ENCODE peak calls at places on chromosomes 16 and 17, in seven cellular contexts. N, Z, V, X, T, U and G are unnamed samples.

GRCh38 chr16:13923703-13924298 is 3.8 kb downstream of the ERCC4 start:
- DNase-seq in N (peak), Z (no peak), V (no peak), X (no peak), T (no peak), U (peak), G (no peak)

GRCh38 chr17:49707246-49707607 is 537 bp downstream of the SLC35B1 start:
- DNase-seq in N (no peak), Z (peak), V (no peak), X (no peak), T (no peak), U (peak), G (no peak)

GRCh38 chr17:47297661-47298400 is 25.9 kb upstream of the EFCAB13 start:
- DNase-seq in N (no peak), Z (no peak), V (no peak), X (no peak), T (no peak), U (no peak), G (no peak)

GRCh38 chr17:76038050-76038449 is 10.9 kb upstream of the EVPL start:
- DNase-seq in N (no peak), Z (no peak), V (no peak), X (no peak), T (no peak), U (no peak), G (no peak)

GRCh38 chr16:19179890-19180490 is 11.9 kb downstream of the SYT17 start:
- DNase-seq in N (peak), Z (peak), V (peak), X (peak), T (no peak), U (peak), G (peak)

GRCh38 chr16:85851034-85851780 is 47.8 kb upstream of the IRF8 start:
- DNase-seq in N (no peak), Z (no peak), V (no peak), X (peak), T (peak), U (no peak), G (no peak)

GRCh38 chr16:13913374-13914292 is 6.3 kb upstream of the ERCC4 start:
- DNase-seq in N (no peak), Z (no peak), V (no peak), X (no peak), T (no peak), U (no peak), G (no peak)

GRCh38 chr17:43169561-43170139 is 1.4 kb upstream of the NBR1 start:
- DNase-seq in N (no peak), Z (peak), V (peak), X (peak), T (peak), U (peak), G (peak)

GRCh38 chr16:67936876-67937605 is 391 bp upstream of the PSMB10 start:
- DNase-seq in N (no peak), Z (peak), V (no peak), X (no peak), T (peak), U (no peak), G (peak)

GRCh38 chr16:86512860-86513470 is 2.6 kb downstream of the FOXF1 start:
- DNase-seq in N (no peak), Z (no peak), V (no peak), X (peak), T (no peak), U (no peak), G (no peak)

GRCh38 chr17:37054894-37055293 is 106.1 kb downstream of the AATF start:
- DNase-seq in N (no peak), Z (no peak), V (no peak), X (no peak), T (no peak), U (no peak), G (no peak)

GRCh38 chr16:28835864-28836760 is 10.0 kb downstream of the TUFM start:
- DNase-seq in N (no peak), Z (no peak), V (no peak), X (no peak), T (no peak), U (no peak), G (no peak)

GRCh38 chr17:71709974-71710373 is 410.8 kb upstream of the SOX9 start:
- DNase-seq in N (no peak), Z (no peak), V (no peak), X (no peak), T (no peak), U (peak), G (no peak)

GRCh38 chr16:14181371-14182050 is 110.4 kb downstream of the MRTFB start:
- DNase-seq in N (no peak), Z (no peak), V (no peak), X (no peak), T (no peak), U (no peak), G (no peak)

GRCh38 chr16:58843675-58844074 is 109.6 kb upstream of the GOT2 start:
- DNase-seq in N (peak), Z (peak), V (no peak), X (no peak), T (no peak), U (peak), G (no peak)

GRCh38 chr17:72280881-72281280 is 160.1 kb downstream of the SOX9 start:
- DNase-seq in N (no peak), Z (no peak), V (no peak), X (no peak), T (no peak), U (no peak), G (no peak)

GRCh38 chr17:62652251-62653001 is 25.0 kb downstream of the MRC2 start:
- DNase-seq in N (no peak), Z (peak), V (peak), X (peak), T (peak), U (peak), G (peak)

GRCh38 chr16:14364386-14365199 is 265.5 kb downstream of the PARN start:
- DNase-seq in N (peak), Z (no peak), V (no peak), X (no peak), T (no peak), U (peak), G (peak)

GRCh38 chr16:82991435-82991834 is 364.7 kb downstream of the CDH13 start:
- DNase-seq in N (no peak), Z (no peak), V (no peak), X (no peak), T (no peak), U (no peak), G (no peak)

GRCh38 chr16:641326-642188 is at the start of gene MCRIP2:
- DNase-seq in N (no peak), Z (peak), V (no peak), X (peak), T (no peak), U (peak), G (peak)

GRCh38 chr17:79220715-79221291 is 146.2 kb downstream of the ENGASE start:
- DNase-seq in N (no peak), Z (no peak), V (no peak), X (no peak), T (no peak), U (peak), G (no peak)

GRCh38 chr16:28977703-28978641 is 3.4 kb downstream of the SPNS1 start:
- DNase-seq in N (no peak), Z (peak), V (no peak), X (no peak), T (no peak), U (peak), G (no peak)

GRCh38 chr17:75152971-75153853 is 1.1 kb downstream of the JPT1 start:
- DNase-seq in N (no peak), Z (peak), V (peak), X (peak), T (no peak), U (peak), G (no peak)

GRCh38 chr17:17511971-17512858 is 16.0 kb upstream of the RASD1 start:
- DNase-seq in N (no peak), Z (peak), V (no peak), X (no peak), T (peak), U (no peak), G (peak)

GRCh38 chr16:73813523-73813922 is 483.1 kb upstream of the PSMD7 start:
- DNase-seq in N (no peak), Z (no peak), V (no peak), X (no peak), T (no peak), U (no peak), G (no peak)

GRCh38 chr17:35981246-35981645 is at the start of gene CCL16:
- DNase-seq in N (no peak), Z (no peak), V (no peak), X (no peak), T (no peak), U (no peak), G (no peak)

DNA sequence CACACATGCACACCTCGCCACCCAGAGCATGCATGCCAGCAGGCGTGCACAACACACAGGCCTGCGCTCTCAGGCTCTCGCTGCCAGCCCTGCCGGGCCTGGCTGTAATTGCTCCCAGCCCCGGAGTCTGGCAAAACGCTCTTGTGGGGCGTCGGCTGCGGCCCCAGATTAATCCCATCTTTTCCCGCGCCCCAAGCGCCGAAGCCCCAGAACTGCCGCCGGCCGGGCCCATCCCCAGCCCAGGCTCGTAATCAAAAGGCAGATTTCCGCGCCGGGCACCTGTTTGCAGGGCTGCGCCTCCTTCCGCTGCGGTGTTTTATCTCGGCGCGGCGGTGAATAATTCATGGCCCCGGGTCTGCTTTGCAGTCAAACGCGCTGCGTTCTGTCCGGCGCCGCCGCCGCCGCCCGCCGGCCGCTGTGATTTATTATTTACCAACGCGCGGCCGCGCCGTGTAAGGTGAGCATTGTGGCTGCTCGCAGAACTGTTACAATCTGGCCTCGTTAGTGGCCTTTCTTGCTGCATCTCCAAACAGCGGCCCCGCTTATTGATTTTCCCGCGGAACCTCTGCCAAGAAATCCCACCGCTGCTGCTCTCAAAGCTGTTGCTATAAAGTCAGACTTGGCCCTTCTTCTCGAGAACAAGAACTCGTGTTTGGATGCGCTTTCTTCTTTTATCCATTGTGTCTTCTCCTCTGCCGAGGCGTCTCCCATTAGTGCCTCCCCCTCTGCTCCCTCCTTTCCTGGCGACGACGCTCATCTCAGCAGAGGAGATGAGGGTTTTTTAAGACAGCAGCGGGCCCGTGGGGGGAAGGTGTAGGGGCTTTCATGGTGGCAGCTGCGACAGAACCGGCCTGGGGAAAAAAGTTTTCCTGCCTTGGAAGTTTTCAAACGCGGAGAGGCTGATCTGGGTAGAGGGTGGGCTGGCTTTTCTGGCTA is 126.2 kb downstream of the IRX5 start:
- DNase-seq in N (no peak), Z (no peak), V (no peak), X (peak), T (no peak), U (peak), G (no peak)
- H3K4me3 ChIP-seq in N (no peak), Z (no peak), V (peak), X (no peak), T (peak), U (peak), G (peak)

GRCh38 chr16:89489040-89489721 is 1.2 kb downstream of the ANKRD11 start:
- DNase-seq in N (peak), Z (peak), V (peak), X (peak), T (peak), U (peak), G (peak)
- TF ChIP-seq POLR2AphosphoS5 in N (peak), Z (peak), V (peak), X (peak), T (peak), U (peak), G (peak)

GRCh38 chr16:31149894-31150890 is at the start of gene PRSS36:
- DNase-seq in N (no peak), Z (no peak), V (no peak), X (no peak), T (no peak), U (peak), G (no peak)

GRCh38 chr16:31149332-31149731 is 534 bp downstream of the PRSS36 start:
- DNase-seq in N (no peak), Z (no peak), V (no peak), X (no peak), T (no peak), U (no peak), G (no peak)

GRCh38 chr16:31148896-31149295 is 970 bp downstream of the PRSS36 start:
- DNase-seq in N (no peak), Z (no peak), V (no peak), X (no peak), T (no peak), U (peak), G (no peak)

GRCh38 chr16:31147574-31147973 is 2.3 kb downstream of the PRSS36 start:
- DNase-seq in N (no peak), Z (no peak), V (no peak), X (no peak), T (no peak), U (no peak), G (no peak)

GRCh38 chr16:31148281-31148728 is 1.6 kb downstream of the PRSS36 start:
- DNase-seq in N (peak), Z (no peak), V (no peak), X (no peak), T (peak), U (peak), G (peak)
- H3K4me3 ChIP-seq in N (peak), Z (no peak), V (peak), X (no peak), T (peak), U (peak), G (peak)

GRCh38 chr17:38336838-38337237 is 6.9 kb downstream of the GPR179 start:
- DNase-seq in N (no peak), Z (no peak), V (no peak), X (no peak), T (no peak), U (no peak), G (no peak)

GRCh38 chr17:38332735-38333134 is 11.0 kb downstream of the GPR179 start:
- DNase-seq in N (no peak), Z (no peak), V (no peak), X (no peak), T (no peak), U (no peak), G (no peak)

GRCh38 chr17:38333635-38334295 is 10.0 kb downstream of the GPR179 start:
- DNase-seq in N (no peak), Z (peak), V (peak), X (no peak), T (no peak), U (peak), G (peak)

GRCh38 chr17:38338053-38338452 is 5.7 kb downstream of the GPR179 start:
- DNase-seq in N (no peak), Z (no peak), V (no peak), X (no peak), T (no peak), U (no peak), G (no peak)

DNA sequence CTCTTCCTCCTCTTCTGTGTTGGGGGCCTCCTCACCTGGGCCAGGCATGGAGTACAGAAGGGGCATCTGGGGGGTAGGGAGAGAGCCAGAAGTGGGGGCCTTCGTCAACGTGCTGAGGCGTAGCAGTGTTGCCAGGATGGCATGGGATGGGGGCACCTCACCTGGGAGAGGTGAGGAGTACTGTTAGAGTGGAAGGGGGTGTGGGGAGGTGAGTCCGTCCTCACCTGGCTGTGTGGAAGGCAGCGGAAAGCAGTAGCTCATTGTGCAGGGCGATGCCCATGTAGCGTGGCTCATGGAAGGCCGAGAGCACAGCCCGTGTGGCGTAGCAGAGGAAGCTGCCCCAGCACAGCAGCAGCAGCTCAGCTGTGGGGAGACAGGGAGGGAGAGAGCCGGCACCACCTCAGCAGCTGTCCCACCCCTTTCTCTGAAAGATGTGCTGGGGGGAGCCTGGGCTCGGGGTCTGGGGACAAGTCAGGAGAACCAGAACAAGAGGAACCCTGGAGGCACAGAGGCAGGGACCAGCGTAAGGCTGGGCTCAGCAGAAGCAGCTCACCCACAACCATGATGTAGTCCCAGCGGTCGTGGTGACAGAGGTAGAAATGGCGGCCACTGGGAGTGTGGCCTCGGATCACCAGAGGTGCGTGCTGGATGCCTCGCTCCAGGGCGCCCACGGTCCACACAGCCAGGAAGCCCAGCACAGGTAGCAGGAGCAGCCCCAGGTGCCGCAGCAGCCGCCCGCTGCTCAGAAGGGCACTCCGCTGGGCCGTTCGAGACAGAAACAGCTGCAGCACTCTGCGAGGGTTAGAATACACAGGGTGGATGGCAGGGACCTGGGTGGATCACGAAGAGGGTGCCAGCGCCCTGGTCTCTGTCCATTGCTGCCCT is 9.0 kb downstream of the GPR179 start:
- DNase-seq in N (no peak), Z (no peak), V (no peak), X (no peak), T (no peak), U (no peak), G (no peak)
- TF ChIP-seq POLR2AphosphoS5 in N (no peak), Z (no peak), V (no peak), X (no peak), T (no peak), U (no peak), G (no peak)

DNA sequence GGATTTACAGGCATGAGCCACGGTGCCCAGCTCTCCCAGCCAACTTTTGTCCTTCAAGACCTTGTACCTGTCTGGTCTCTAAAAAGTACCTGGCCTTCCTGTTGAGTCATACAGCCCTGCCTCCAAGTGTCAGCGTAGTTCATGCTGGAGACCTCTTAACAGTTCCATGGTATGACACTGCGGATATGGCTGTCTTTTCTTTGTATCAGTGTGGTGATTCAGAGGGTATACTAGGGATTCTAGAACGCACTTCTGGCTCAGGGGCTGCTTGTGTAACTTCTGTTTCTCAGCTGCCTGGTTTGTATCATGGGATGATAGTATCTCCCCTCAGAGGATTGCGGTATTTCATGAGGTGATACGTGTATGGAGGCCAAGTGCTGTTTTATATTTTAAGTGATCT is 2.0 kb upstream of the TMEM11 start:
- DNase-seq in N (no peak), Z (peak), V (no peak), X (no peak), T (no peak), U (no peak), G (no peak)
- H3K4me3 ChIP-seq in N (peak), Z (no peak), V (no peak), X (no peak), T (no peak), U (peak), G (no peak)

GRCh38 chr17:64596988-64597387 is 65.1 kb downstream of the SMURF2 start:
- DNase-seq in N (no peak), Z (no peak), V (no peak), X (no peak), T (no peak), U (no peak), G (no peak)

GRCh38 chr17:64598672-64599071 is 63.4 kb downstream of the SMURF2 start:
- DNase-seq in N (no peak), Z (no peak), V (no peak), X (no peak), T (no peak), U (no peak), G (no peak)

GRCh38 chr17:64599827-64600226 is 62.3 kb downstream of the SMURF2 start:
- DNase-seq in N (no peak), Z (no peak), V (no peak), X (no peak), T (no peak), U (no peak), G (no peak)

GRCh38 chr17:64596439-64596838 is 65.7 kb downstream of the SMURF2 start:
- DNase-seq in N (no peak), Z (peak), V (no peak), X (no peak), T (no peak), U (no peak), G (no peak)

GRCh38 chr17:64599187-64599676 is 62.9 kb downstream of the SMURF2 start:
- DNase-seq in N (no peak), Z (peak), V (no peak), X (no peak), T (no peak), U (peak), G (peak)
- TF ChIP-seq POLR2AphosphoS5 in N (no peak), Z (no peak), V (no peak), X (no peak), T (no peak), U (no peak), G (no peak)

DNA sequence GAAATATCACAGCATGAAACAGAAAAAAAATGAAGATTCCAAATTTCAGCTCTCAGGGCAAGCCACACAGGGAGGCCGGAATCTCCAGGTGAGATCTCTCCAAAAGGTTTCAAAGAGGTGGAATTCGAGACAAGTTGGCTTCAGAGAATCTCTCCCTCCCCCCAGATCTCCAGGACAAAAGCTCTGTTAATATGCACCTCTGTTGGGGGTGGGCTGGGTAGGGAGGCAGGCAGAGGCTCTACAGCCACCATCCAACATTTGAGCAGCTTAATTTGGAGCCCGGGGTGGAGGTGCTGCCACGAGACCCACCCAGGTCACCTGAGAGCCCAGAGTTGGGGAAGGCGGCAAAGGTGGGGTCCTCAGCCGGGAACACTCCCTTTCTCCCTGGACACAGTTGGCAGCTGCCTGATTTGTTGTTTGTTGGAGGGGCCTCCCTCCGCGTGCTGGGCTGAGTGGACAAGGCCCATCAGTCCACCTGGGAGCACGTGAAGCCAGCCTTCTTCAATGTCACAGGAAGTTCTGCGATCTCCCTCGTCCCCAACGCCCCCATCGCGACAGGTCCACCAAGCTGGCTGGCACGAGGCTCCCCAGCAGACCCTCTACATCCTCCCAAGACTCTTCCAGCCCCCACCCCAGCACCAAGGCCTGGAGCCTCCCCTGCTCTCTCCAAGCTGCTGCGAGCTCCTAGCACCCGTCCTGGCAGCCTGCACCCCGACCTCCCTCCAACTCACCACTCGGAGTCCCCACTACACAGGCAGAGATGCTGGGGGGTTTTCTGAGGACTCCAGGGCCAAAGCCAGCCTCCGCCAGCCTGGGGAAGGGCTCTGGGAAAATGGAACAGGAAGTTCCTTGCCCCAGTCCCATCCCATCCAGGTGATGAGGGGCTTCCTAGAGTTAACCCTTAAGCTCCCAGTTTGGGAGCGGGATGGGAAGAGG is at the start of gene ZSCAN10:
- DNase-seq in N (no peak), Z (no peak), V (no peak), X (no peak), T (no peak), U (peak), G (no peak)
- H3K4me3 ChIP-seq in N (no peak), Z (no peak), V (peak), X (no peak), T (peak), U (peak), G (peak)